ENCODE peak calls at places on chromosomes 12 and 14, in five cellular contexts. G is A549, J is GM12878, W is upper lobe of left lung, Q is tibial nerve. U is an unnamed sample.

GRCh38 chr12:57342207-57342691 is 88.6 kb downstream of the R3HDM2 start:
- DNase-seq in J (no peak), Q (no peak), W (no peak), G (peak; percentile 71), U (no peak)

GRCh38 chr12:131085125-131085815 is 131.6 kb downstream of the ADGRD1 start:
- DNase-seq in W (no peak), G (no peak), J (no peak), Q (no peak), U (no peak)

GRCh38 chr14:93946506-93947170 is 19.5 kb downstream of the FAM181A start:
- DNase-seq in W (no peak), Q (no peak), J (no peak), G (no peak), U (no peak)

GRCh38 chr14:77065851-77066554 is 32.1 kb upstream of the CIPC start:
- DNase-seq in W (no peak), Q (no peak), J (no peak), G (no peak), U (no peak)

GRCh38 chr14:65334765-65335411 is 77.6 kb upstream of the FUT8 start:
- DNase-seq in G (no peak), J (no peak), W (no peak), Q (no peak), U (no peak)

GRCh38 chr14:73025544-73025943 is 1.4 kb downstream of the ZFYVE1 start:
- DNase-seq in J (no peak), Q (no peak), W (no peak), G (peak; percentile 31), U (no peak)

GRCh38 chr12:19412844-19413243 is 26.4 kb upstream of the AEBP2 start:
- DNase-seq in W (peak; percentile 73), J (no peak), Q (no peak), G (no peak), U (peak; percentile 77)

GRCh38 chr14:39581474-39581873 is 149.2 kb upstream of the FBXO33 start:
- DNase-seq in J (no peak), G (no peak), W (no peak), Q (no peak), U (no peak)

GRCh38 chr12:124765571-124766489 is 97.8 kb downstream of the SCARB1 start:
- DNase-seq in W (no peak), J (no peak), Q (no peak), G (no peak), U (no peak)

DNA sequence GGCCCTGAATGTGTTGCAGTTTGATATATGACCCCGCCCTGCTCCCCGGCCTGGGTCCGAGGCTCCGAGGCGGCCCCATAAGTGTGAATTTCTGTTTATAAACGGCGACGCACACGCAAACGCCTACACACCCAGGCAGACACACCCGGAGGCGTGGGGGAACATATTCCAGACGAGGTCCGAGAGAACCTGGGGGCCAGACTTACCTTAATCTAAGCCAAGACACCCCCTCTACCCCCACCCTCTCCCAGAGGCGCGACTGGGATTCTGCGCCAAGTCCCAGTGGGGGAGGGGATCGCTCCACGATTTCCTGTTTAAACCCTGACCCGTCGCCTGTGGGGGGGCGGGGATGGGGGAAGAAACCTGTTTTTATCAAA is 9.6 kb upstream of the HOXC6 start:
- DNase-seq in Q (peak; percentile 68), G (no peak), W (no peak), J (no peak), U (no peak)
- H3K4me1 ChIP-seq in Q (no peaks in the 10 kb centered on the region), G (peaks cover 42% of the 10 kb centered on the region), W (peaks cover 34% of the 10 kb centered on the region), J (peaks cover 21% of the 10 kb centered on the region), U (no peaks in the 10 kb centered on the region)

DNA sequence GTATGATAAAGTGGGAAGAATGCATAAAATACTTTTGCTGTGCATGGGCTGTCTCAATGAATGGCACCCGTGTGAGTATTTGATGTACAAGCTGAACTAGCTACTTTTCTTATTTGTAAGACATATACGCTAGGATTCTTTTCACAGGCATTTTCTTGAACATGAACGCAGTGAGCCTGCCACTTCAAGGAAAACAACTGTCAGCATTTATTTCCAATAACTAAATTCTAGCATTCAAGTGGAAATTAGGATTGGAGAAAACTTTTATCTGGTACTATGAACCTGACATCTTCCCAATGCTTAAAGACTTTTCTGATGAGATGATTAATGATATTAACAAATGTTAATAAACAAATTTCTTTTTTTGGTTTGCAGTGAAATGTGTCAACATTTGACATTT is 45.7 kb downstream of the UTP20 start:
- DNase-seq in W (no peak), G (no peak), Q (no peak), J (no peak), U (no peak)
- H3K27ac ChIP-seq in W (no peak overlapping the region), G (no peak overlapping the region), Q (no peak overlapping the region), J (no peak overlapping the region), U (no peak overlapping the region)

DNA sequence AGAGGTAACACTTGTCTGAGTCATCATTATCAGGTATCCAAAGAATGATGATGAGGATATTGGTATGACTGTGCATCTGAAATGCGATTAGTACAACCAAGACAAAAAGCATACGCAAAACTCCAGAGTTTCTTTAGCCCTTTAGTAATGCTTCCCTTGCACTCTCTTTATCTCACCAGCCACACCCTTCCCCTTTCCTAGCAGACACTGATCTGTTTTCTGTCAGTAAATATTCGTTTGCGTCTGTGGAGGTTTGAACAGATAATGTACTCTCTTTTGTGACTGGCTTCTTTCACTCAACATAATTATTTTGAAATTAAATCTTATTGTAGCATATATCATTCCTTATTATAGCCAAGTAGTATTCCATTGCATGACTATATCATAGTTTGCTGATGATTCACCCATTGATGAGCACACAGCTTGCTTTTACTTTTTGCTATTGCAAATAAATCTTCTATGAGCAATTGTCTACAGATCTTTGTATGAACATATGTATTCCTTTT is 775.7 kb downstream of the SLC6A15 start:
- DNase-seq in W (no peak), J (no peak), G (peak; percentile 59), Q (no peak), U (no peak)
- TF ChIP-seq EP300 in W (no peak), J (no peak), G (no peak), Q (no peak), U (no peak)

DNA sequence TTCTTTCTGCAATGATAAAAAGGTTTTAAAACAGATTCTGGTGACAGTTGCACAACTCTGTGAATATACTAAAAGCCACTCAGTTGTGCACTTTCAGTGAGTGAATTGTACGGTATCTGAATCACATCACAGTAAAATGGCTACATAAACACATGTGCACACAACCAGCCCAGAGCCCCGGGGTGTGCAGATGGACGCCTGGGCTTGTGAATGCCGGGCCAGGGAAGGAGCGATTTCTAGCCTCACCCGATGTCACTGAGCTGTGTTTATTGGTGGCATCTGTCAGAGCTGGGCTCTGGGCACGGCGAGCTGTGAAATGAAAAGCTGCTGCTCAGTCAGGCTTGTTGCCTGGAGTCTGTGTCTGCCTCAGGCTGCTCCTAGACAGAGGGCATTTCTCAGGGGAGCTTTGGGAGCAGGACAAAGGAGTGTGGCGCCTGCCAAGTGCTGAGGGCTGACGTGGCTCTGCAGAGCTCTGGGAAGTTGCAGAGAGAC is 25.9 kb downstream of the RHOF start:
- DNase-seq in J (no peak), G (no peak), Q (no peak), W (no peak), U (peak; percentile 85)
- H3K4me1 ChIP-seq in J (no peaks in the 10 kb centered on the region), G (peaks cover 29% of the 10 kb centered on the region), Q (no peaks in the 10 kb centered on the region), W (no peaks in the 10 kb centered on the region), U (peaks cover 42% of the 10 kb centered on the region)

GRCh38 chr12:48776956-48777355 is 11.9 kb downstream of the ADCY6 start:
- DNase-seq in G (no peak), J (no peak), Q (no peak), W (peak; percentile 75), U (no peak)
- H3K27ac ChIP-seq in G (no peak overlapping the region), J (no peak overlapping the region), Q (no peak overlapping the region), W (no peak overlapping the region), U (no peak overlapping the region)

DNA sequence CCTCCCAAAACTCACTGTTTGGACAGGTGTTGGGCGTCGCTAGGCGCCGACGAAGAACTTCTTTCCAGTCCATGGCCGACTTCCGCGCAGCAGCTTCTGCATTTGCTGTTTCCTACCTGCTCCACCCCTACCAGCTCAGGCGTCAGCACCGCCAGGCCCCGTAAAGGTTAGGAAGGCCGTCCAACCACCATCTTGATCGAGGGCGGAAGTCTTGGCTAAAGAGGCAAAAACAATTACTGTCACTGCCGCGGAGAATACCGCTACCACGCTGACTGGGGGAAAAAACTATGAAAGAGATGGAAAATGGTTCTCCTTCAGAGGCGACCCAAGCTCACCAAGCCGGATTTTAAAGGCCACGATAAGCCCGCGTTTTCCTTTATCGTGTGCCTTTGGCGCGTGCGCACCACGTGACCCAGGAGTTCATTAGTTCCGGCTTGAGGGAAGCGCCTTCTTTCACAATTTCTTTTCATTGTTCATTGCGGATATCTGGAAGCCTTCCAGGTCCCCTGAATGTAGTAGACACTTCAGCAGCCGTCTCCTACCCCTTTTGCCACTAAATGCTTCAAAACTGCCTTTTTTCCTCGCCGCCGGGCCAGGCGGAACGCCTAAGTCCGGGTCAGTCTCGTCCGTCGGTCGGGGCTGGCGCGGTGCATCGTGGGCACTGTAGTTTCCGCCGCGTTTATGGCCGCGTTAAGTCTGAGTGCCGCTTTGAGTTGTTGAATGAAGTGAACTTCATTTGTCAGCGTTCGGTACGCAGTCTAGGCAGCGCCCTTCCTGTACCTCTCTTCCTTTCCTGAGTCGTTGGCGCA is at the start of the genes PPP2R3C and PRORP:
- DNase-seq in J (peak; percentile 94), G (peak; percentile 99), Q (peak; percentile 86), W (peak; percentile 96), U (peak; percentile 96)
- TF ChIP-seq EP300 in J (no peak), G (no peak), Q (peak; percentile 93), W (peak; percentile 34), U (no peak)